ENCODE peak calls at places on chromosomes 16 and 17, in eight cellular contexts. E is PC-3; W is natural killer cell treated with Interleukin-12 subunit alpha and Interleukin-12 subunit beta and Interleukin-15 and Interleukin-18, amount 100 ng/mL, for 72 hours; Q is D341Med; K is AG08395; Z is amniotic stem cell; V is non-pigmented ciliary epithelial cell; D is T-helper 2 cell. O is an unnamed sample.
A peak's percentile ranks its signal among the peaks of the same experiment; 100 is the strongest.

GRCh38 chr16:81143921-81144471 is 47.8 kb upstream of the GCSH start:
- DNase-seq in E (no peak), W (no peak), Q (no peak), K (no peak), Z (no peak), V (no peak), D (no peak), O (no peak)

GRCh38 chr16:89616576-89617437 is 3.4 kb downstream of the DPEP1 start:
- DNase-seq in E (no peak), W (no peak), Q (no peak), K (no peak), Z (no peak), V (no peak), D (no peak), O (no peak)

GRCh38 chr16:85528528-85529387 is 84.4 kb upstream of the GSE1 start:
- DNase-seq in E (no peak), W (no peak), Q (no peak), K (no peak), Z (no peak), V (no peak), D (no peak), O (no peak)

GRCh38 chr17:61461967-61462733 is 9.9 kb downstream of the TBX4 start:
- DNase-seq in E (peak; percentile 20), W (no peak), Q (peak; percentile 68), K (no peak), Z (no peak), V (no peak), D (no peak), O (no peak)

GRCh38 chr16:35252356-35252936 is 1793.0 kb downstream of the TP53TG3F start:
- DNase-seq in E (no peak), W (no peak), Q (no peak), K (no peak), Z (no peak), V (no peak), D (no peak), O (no peak)

GRCh38 chr16:81699596-81699995 is 79.5 kb upstream of the PLCG2 start:
- DNase-seq in E (no peak), W (no peak), Q (no peak), K (no peak), Z (no peak), V (no peak), D (no peak), O (no peak)

GRCh38 chr16:677306-678190 is 2.1 kb downstream of the RHBDL1 start:
- DNase-seq in E (no peak), W (no peak), Q (no peak), K (no peak), Z (no peak), V (no peak), D (no peak), O (no peak)

GRCh38 chr16:86789621-86790051 is 211.3 kb downstream of the FOXL1 start:
- DNase-seq in E (peak; percentile 5), W (no peak), Q (no peak), K (peak; percentile 49), Z (no peak), V (no peak), D (no peak), O (peak; percentile 59)

GRCh38 chr17:52892334-52892733 is 733.8 kb upstream of the CA10 start:
- DNase-seq in E (no peak), W (no peak), Q (no peak), K (no peak), Z (no peak), V (no peak), D (no peak), O (no peak)

GRCh38 chr16:58614212-58614611 is 15.4 kb downstream of the CNOT1 start:
- DNase-seq in E (peak; percentile 70), W (no peak), Q (no peak), K (peak; percentile 65), Z (peak; percentile 23), V (no peak), D (no peak), O (peak; percentile 73)

GRCh38 chr17:48002208-48002919 is 31.5 kb downstream of the CDK5RAP3 start:
- DNase-seq in E (peak; percentile 94), W (no peak), Q (peak; percentile 41), K (peak; percentile 63), Z (peak; percentile 57), V (no peak), D (no peak), O (peak; percentile 31)

GRCh38 chr17:81090361-81091133 is 55.6 kb downstream of the BAIAP2 start:
- DNase-seq in E (peak; percentile 8), W (no peak), Q (no peak), K (peak; percentile 53), Z (no peak), V (no peak), D (no peak), O (no peak)

GRCh38 chr17:82838386-82839063 is 1.3 kb downstream of the ZNF750 start:
- DNase-seq in E (peak; percentile 35), W (no peak), Q (no peak), K (peak; percentile 34), Z (no peak), V (no peak), D (no peak), O (no peak)

GRCh38 chr16:67641779-67642708 is 2.9 kb upstream of the CARMIL2 start:
- DNase-seq in E (peak; percentile 15), W (peak; percentile 38), Q (no peak), K (peak; percentile 57), Z (no peak), V (no peak), D (no peak), O (peak; percentile 84)

GRCh38 chr16:52035406-52035805 is 511.5 kb downstream of the TOX3 start:
- DNase-seq in E (no peak), W (no peak), Q (no peak), K (no peak), Z (no peak), V (no peak), D (no peak), O (no peak)